ENCODE peak calls at places on chromosomes 2 and 18, in ten cellular contexts. I is heart left ventricle, A is mammary epithelial cell, E is cardiac muscle cell, L is fibroblast of lung, K is esophagus squamous epithelium, F is aorta, O is colonic mucosa, N is heart right ventricle, W is astrocyte. T is an unnamed sample.

GRCh38 chr2:23505984-23506380 is 121.0 kb downstream of the KLHL29 start:
- DNase-seq in I (no peak), A (peak; percentile 62), E (peak; percentile 70), L (peak; percentile 76), K (no peak), F (peak; percentile 33), O (no peak), N (no peak), W (no peak), T (no peak)

GRCh38 chr2:7272180-7272579 is 355.0 kb downstream of the RNF144A start:
- DNase-seq in I (no peak), A (peak; percentile 76), E (peak; percentile 8), L (peak; percentile 30), K (no peak), F (no peak), O (no peak), N (no peak), W (peak; percentile 6), T (peak; percentile 95)

GRCh38 chr2:144683063-144683740 is 163.3 kb upstream of the ZEB2 start:
- DNase-seq in I (no peak), A (no peak), E (no peak), L (peak; percentile 28), K (no peak), F (peak; percentile 48), O (no peak), N (no peak), W (no peak), T (no peak)

GRCh38 chr2:38581193-38582147 is 21.3 kb downstream of the HNRNPLL start:
- DNase-seq in I (peak; percentile 43), A (peak; percentile 61), E (peak; percentile 87), L (peak; percentile 89), K (peak; percentile 0), F (no peak), O (peak; percentile 43), N (peak; percentile 46), W (peak; percentile 49), T (no peak)

GRCh38 chr2:96683307-96683706 is 40.7 kb downstream of the FER1L5 start:
- DNase-seq in I (no peak), A (no peak), E (no peak), L (no peak), K (no peak), F (no peak), O (no peak), N (no peak), W (no peak), T (no peak)

GRCh38 chr2:54604771-54605350 is 118.6 kb upstream of the EML6 start:
- DNase-seq in I (no peak), A (no peak), E (no peak), L (no peak), K (no peak), F (no peak), O (no peak), N (peak; percentile 50), W (no peak), T (no peak)

GRCh38 chr2:30444283-30444682 is 2.8 kb upstream of the LCLAT1 start:
- DNase-seq in I (no peak), A (no peak), E (no peak), L (peak; percentile 44), K (no peak), F (no peak), O (no peak), N (no peak), W (no peak), T (no peak)

GRCh38 chr2:236012155-236012554 is 156.0 kb downstream of the GBX2 start:
- DNase-seq in I (no peak), A (no peak), E (no peak), L (no peak), K (no peak), F (no peak), O (no peak), N (no peak), W (no peak), T (no peak)

GRCh38 chr18:45399146-45399545 is 216.1 kb upstream of the SLC14A2 start:
- DNase-seq in I (no peak), A (no peak), E (no peak), L (no peak), K (no peak), F (no peak), O (no peak), N (no peak), W (no peak), T (no peak)

GRCh38 chr18:45399643-45400042 is 215.6 kb upstream of the SLC14A2 start:
- DNase-seq in I (peak; percentile 26), A (no peak), E (no peak), L (no peak), K (no peak), F (no peak), O (no peak), N (peak; percentile 13), W (no peak), T (no peak)

GRCh38 chr18:45402485-45403056 is 212.7 kb upstream of the SLC14A2 start:
- DNase-seq in I (no peak), A (peak; percentile 96), E (no peak), L (peak; percentile 11), K (no peak), F (no peak), O (peak; percentile 53), N (no peak), W (peak; percentile 89), T (peak; percentile 22)

GRCh38 chr18:45408218-45408617 is 207.1 kb upstream of the SLC14A2 start:
- DNase-seq in I (no peak), A (no peak), E (no peak), L (no peak), K (no peak), F (no peak), O (no peak), N (no peak), W (peak; percentile 63), T (no peak)

DNA sequence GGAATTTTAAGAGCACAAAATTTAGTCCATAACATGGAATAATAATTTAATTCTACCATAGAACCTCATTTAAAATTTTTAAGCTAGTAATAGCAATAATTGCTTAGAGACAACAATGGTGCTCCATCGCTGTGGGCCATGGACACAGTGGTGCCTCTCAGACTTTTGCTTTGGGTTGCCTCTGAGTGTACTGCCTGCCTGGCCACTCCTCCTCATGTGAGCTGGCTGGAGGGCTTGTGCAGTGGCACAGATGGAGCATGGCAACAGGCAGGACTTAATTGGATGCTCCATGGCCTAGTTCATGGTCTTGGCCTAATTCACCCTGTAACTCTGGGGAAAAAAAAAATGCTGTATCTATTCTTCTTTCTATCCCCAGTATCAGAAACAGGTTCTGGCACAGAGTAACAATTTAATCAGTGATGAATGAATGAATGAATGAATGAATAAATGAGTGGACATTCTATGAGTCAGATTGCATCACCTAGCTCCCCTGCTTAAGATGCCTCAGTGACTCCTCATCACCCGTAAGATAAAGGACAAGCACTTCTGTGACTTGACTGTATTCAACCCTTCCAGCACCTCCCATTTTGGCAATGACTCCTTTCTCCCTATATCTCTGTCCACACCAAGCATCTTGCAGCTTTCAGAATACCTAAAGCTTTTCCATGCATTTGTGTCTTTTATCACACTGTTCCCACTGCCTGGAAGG is 211.8 kb upstream of the SLC14A2 start:
- DNase-seq in I (no peak), A (peak; percentile 62), E (no peak), L (no peak), K (no peak), F (no peak), O (no peak), N (no peak), W (peak; percentile 13), T (no peak)
- H3K27me3 ChIP-seq in I (no peaks in the 10 kb centered on the region), A (no peaks in the 10 kb centered on the region), E (no peaks in the 10 kb centered on the region), L (no peaks in the 10 kb centered on the region), K (no peaks in the 10 kb centered on the region), F (no peaks in the 10 kb centered on the region), O (no peaks in the 10 kb centered on the region), N (no peaks in the 10 kb centered on the region), W (no peaks in the 10 kb centered on the region), T (no peaks in the 10 kb centered on the region)

GRCh38 chr2:196592331-196592911 is 47.1 kb upstream of the CCDC150 start:
- DNase-seq in I (peak; percentile 32), A (peak; percentile 27), E (peak; percentile 48), L (peak; percentile 49), K (no peak), F (peak; percentile 49), O (peak; percentile 20), N (peak; percentile 14), W (peak; percentile 46), T (peak; percentile 26)

GRCh38 chr2:196591004-196591403 is 48.5 kb upstream of the CCDC150 start:
- DNase-seq in I (no peak), A (no peak), E (peak; percentile 29), L (no peak), K (no peak), F (no peak), O (no peak), N (no peak), W (no peak), T (no peak)

GRCh38 chr2:196594158-196594557 is 45.4 kb upstream of the CCDC150 start:
- DNase-seq in I (no peak), A (no peak), E (no peak), L (no peak), K (no peak), F (no peak), O (no peak), N (no peak), W (no peak), T (no peak)

GRCh38 chr2:196591621-196592022 is 47.9 kb upstream of the CCDC150 start:
- DNase-seq in I (no peak), A (no peak), E (no peak), L (no peak), K (no peak), F (no peak), O (no peak), N (no peak), W (no peak), T (no peak)

DNA sequence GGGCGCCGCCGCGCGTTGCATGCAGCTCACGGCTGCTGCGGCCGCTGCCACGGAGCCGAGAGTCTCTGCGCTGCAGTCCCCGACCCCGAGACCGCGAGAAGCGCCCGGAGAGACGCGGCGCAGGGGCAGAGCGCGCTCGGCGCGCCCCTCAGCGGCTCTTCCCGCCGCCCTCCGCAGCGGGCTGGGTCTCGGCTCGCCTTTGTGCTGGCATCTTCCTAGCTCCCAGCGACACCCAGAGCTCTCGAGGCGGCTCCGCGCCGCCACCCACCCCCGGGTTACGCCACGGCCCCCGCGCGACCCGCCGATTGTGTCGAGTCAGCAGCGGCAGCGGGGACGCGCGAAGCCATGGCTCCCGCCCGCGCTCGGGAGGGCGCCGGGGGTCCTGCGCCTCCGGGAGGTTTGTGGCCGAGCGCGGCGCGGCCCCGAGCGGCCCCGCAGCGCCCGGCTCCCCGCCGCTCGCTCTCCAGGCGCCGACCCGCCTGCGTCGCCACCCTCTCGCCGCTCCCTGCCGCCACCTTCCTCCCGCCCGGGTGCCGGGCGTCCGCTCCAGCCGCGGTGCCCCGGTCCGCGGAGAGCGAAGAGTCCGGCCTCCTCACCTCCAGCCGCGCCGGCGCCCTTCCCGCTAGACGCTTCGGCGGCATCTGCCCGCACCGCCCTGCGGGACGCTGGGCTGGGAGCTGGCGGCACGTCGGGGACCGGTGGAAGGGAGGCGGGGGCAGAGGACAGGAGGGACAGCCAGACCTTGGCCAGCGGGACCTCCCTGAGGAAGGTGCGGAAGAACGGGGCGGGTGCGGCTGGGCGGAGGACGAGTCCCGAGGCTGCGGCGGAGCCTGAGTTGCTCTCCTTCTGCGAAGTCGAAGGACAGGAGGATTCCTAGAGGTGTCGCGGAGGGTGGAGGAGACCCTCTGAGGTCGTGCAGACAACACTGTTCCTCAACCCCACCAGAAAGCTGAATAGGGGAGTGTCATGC is 46.3 kb upstream of the CCDC150 start:
- DNase-seq in I (peak; percentile 56), A (peak; percentile 35), E (peak; percentile 63), L (peak; percentile 52), K (no peak), F (peak; percentile 51), O (peak; percentile 18), N (peak; percentile 35), W (peak; percentile 60), T (peak; percentile 65)
- H3K4me3 ChIP-seq in I (peak within 1 kb of the TSS; percentile 83), A (peak within 1 kb of the TSS; percentile 54), E (peak within 1 kb of the TSS; percentile 92), L (peak within 1 kb of the TSS; percentile 64), K (peak within 1 kb of the TSS; percentile 58), F (peak within 1 kb of the TSS; percentile 83), O (peak within 1 kb of the TSS; percentile 45), N (peak within 1 kb of the TSS; percentile 68), W (peak within 1 kb of the TSS; percentile 86), T (peak within 1 kb of the TSS; percentile 74)

GRCh38 chr2:110737783-110738182 is 5.4 kb downstream of the ACOXL start:
- DNase-seq in I (no peak), A (no peak), E (no peak), L (no peak), K (no peak), F (no peak), O (no peak), N (no peak), W (no peak), T (no peak)

GRCh38 chr2:110740747-110741349 is 8.5 kb downstream of the ACOXL start:
- DNase-seq in I (no peak), A (no peak), E (no peak), L (no peak), K (no peak), F (no peak), O (no peak), N (no peak), W (no peak), T (no peak)

GRCh38 chr2:110731064-110731463 is 1.3 kb upstream of the ACOXL start:
- DNase-seq in I (no peak), A (peak; percentile 58), E (no peak), L (no peak), K (no peak), F (no peak), O (no peak), N (no peak), W (no peak), T (no peak)

GRCh38 chr2:110732422-110733413 is at the start of gene ACOXL:
- DNase-seq in I (no peak), A (peak; percentile 26), E (no peak), L (no peak), K (no peak), F (no peak), O (peak; percentile 84), N (no peak), W (no peak), T (no peak)

GRCh38 chr2:110735366-110735765 is 3.0 kb downstream of the ACOXL start:
- DNase-seq in I (no peak), A (no peak), E (peak; percentile 52), L (no peak), K (no peak), F (no peak), O (no peak), N (no peak), W (no peak), T (no peak)
- H3K27me3 ChIP-seq in I (peaks cover 27% of the 10 kb centered on the region), A (peaks cover 6% of the 10 kb centered on the region), E (peaks cover 55% of the 10 kb centered on the region), L (peaks cover 39% of the 10 kb centered on the region), K (peaks cover 97% of the 10 kb centered on the region), F (no peaks in the 10 kb centered on the region), O (peaks cover 32% of the 10 kb centered on the region), N (peaks cover 61% of the 10 kb centered on the region), W (peaks cover 76% of the 10 kb centered on the region), T (peaks cover 44% of the 10 kb centered on the region)

GRCh38 chr2:129758461-129759185 is 220.8 kb upstream of the RAB6C start:
- DNase-seq in I (peak; percentile 65), A (no peak), E (peak; percentile 5), L (no peak), K (no peak), F (peak; percentile 80), O (no peak), N (peak; percentile 23), W (no peak), T (no peak)
- H3K4me3 ChIP-seq in I (peak overlapping the region; percentile 53), A (no peak overlapping the region), E (no peak overlapping the region), L (peak overlapping the region; percentile 35), K (peak overlapping the region; percentile 32), F (no peak overlapping the region), O (peak overlapping the region; percentile 5), N (peak overlapping the region; percentile 12), W (no peak overlapping the region), T (no peak overlapping the region)